ENCODE peak calls at places on chromosomes 13 and 19, in seven cellular contexts. Y, E, C, L, M, B and Z are unnamed samples.

GRCh38 chr19:35292986-35293732 is 1.2 kb downstream of the MAG start:
- DNase-seq in Y (no peak), L (no peak), B (no peak), M (no peak), E (no peak), C (no peak), Z (no peak)

GRCh38 chr19:14433454-14434156 is 499 bp downstream of the PKN1 start:
- DNase-seq in C (no peak), Y (peak; percentile 55), E (peak; percentile 71), B (no peak), M (no peak), L (no peak), Z (peak; percentile 59)

GRCh38 chr13:44906230-44906629 is 83.0 kb downstream of the NUFIP1 start:
- DNase-seq in Y (no peak), C (no peak), E (no peak), M (no peak), L (no peak), B (no peak), Z (no peak)

GRCh38 chr19:48928164-48929005 is 5.1 kb upstream of the DHDH start:
- DNase-seq in C (no peak), Y (no peak), L (peak; percentile 58), M (no peak), E (no peak), B (peak; percentile 39), Z (no peak)

GRCh38 chr19:35136231-35136630 is 1.4 kb upstream of the LGI4 start:
- DNase-seq in L (no peak), M (no peak), C (no peak), E (no peak), Y (no peak), B (no peak), Z (no peak)

GRCh38 chr13:43894438-43894837 is 14.7 kb downstream of the LACC1 start:
- DNase-seq in M (no peak), E (no peak), L (no peak), C (no peak), Y (peak; percentile 37), B (no peak), Z (peak; percentile 18)

GRCh38 chr19:49355890-49356289 is 6.3 kb downstream of the TEAD2 start:
- DNase-seq in Y (no peak), E (no peak), B (no peak), C (peak; percentile 48), M (no peak), L (no peak), Z (no peak)

GRCh38 chr13:76822691-76823267 is 63.4 kb downstream of the KCTD12 start:
- DNase-seq in L (peak; percentile 34), B (peak; percentile 56), E (no peak), Y (no peak), C (peak; percentile 71), M (no peak), Z (peak; percentile 8)

GRCh38 chr19:50780753-50781480 is 9.3 kb upstream of the ACP4 start:
- DNase-seq in Y (no peak), M (no peak), E (no peak), L (no peak), B (no peak), C (no peak), Z (no peak)

GRCh38 chr13:46552302-46552680 is 679 bp upstream of the LRCH1 start:
- DNase-seq in Y (no peak), E (no peak), M (no peak), B (no peak), C (no peak), L (no peak), Z (no peak)

GRCh38 chr19:17406039-17406886 is 833 bp upstream of the BST2 start:
- DNase-seq in B (peak; percentile 58), E (no peak), Y (no peak), C (peak; percentile 36), M (no peak), L (no peak), Z (no peak)
- H3K4me3 ChIP-seq in B (peak overlapping the region; percentile 69), E (no peak overlapping the region), Y (no peak overlapping the region), C (no peak overlapping the region), M (peak overlapping the region; percentile 42), L (no peak overlapping the region), Z (peak overlapping the region; percentile 90)

GRCh38 chr19:2952953-2953481 is 8.2 kb upstream of the ZNF77 start:
- DNase-seq in C (peak; percentile 26), B (no peak), E (no peak), L (no peak), Y (no peak), M (no peak), Z (peak; percentile 31)
- TF ChIP-seq CTCF in C (peak; percentile 34), B (no peak), E (no peak), L (no peak), Y (no peak), M (no peak), Z (peak; percentile 30)

GRCh38 chr19:41430907-41431306 is 3.7 kb upstream of the B3GNT8 start:
- DNase-seq in B (no peak), E (no peak), L (no peak), Y (no peak), M (no peak), C (peak; percentile 30), Z (no peak)

GRCh38 chr19:41426952-41427646 is at the start of gene B3GNT8:
- DNase-seq in Y (peak; percentile 92), C (peak; percentile 69), B (peak; percentile 75), E (peak; percentile 82), L (peak; percentile 34), M (peak; percentile 92), Z (no peak)

GRCh38 chr19:41426116-41426841 is 895 bp downstream of the B3GNT8 start:
- DNase-seq in M (peak; percentile 80), B (no peak), L (no peak), Y (no peak), C (no peak), E (peak; percentile 67), Z (no peak)

GRCh38 chr19:41427647-41428480 is 690 bp upstream of the B3GNT8 start:
- DNase-seq in B (peak; percentile 22), Y (peak; percentile 63), C (peak; percentile 15), E (peak; percentile 65), M (no peak), L (no peak), Z (no peak)

DNA sequence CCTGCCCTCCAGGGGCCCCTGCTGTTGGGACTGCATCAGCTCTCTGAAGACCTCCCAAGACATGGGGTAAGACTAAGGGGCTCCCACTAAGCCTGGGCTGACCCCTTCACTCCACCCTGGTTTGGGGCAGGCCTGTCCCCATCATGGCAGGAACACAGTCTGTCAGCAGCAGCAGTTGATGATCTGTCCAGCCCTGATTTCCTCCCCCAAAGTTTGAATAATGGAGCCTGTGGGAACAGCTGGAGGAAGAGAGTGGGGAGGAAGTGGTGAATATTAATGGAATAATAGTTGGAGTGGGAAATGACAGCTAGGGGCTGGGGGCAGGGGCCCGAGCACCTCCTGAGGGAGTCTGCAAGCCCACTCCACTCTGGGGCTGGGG is 1.3 kb upstream of the B3GNT8 start:
- DNase-seq in L (no peak), C (no peak), B (no peak), M (no peak), Y (no peak), E (no peak), Z (no peak)
- H3K4me3 ChIP-seq in L (no peak overlapping the region), C (peak overlapping the region; percentile 65), B (peak overlapping the region; percentile 61), M (peak overlapping the region; percentile 57), Y (peak overlapping the region; percentile 68), E (no peak overlapping the region), Z (no peak overlapping the region)

DNA sequence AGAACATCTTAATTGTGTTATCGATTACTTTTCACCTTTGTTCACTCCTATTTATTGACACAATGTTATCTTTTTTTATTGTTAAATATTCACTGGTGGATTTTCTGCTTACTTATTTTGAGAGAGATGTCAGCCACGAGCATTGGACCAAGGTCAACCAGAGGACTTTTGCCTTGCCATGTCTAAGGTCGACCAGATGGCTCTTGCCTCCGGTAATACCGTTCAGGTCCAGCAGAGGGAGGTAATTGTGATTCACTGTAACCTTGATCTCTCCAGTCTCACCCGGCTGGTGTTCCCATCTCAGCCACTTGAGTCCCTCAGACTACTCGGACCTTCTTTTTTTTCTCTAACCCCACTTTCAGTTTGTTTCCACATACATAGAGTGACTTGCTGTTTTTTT is 1438.1 kb downstream of the UQCRFS1 start:
- DNase-seq in C (no peak), B (no peak), E (no peak), M (no peak), L (no peak), Y (peak; percentile 63), Z (peak; percentile 67)
- TF ChIP-seq CTCF in C (peak; percentile 11), B (peak; percentile 36), E (no peak), M (no peak), L (peak; percentile 11), Y (peak; percentile 49), Z (peak; percentile 76)

GRCh38 chr19:46856062-46857022 is 4.5 kb upstream of the ARHGAP35 start:
- DNase-seq in B (peak; percentile 96), E (peak; percentile 92), M (peak; percentile 99), Y (peak; percentile 99), L (peak; percentile 94), C (peak; percentile 96), Z (peak; percentile 93)
- H3K4me3 ChIP-seq in B (peak overlapping the region; percentile 60), E (no peak overlapping the region), M (peak overlapping the region; percentile 49), Y (peak overlapping the region; percentile 52), L (peak overlapping the region; percentile 28), C (peak overlapping the region; percentile 54), Z (peak overlapping the region; percentile 28)

GRCh38 chr13:63124863-63125262 is 1709.2 kb upstream of the PCDH20 start:
- DNase-seq in E (no peak), Y (peak; percentile 34), M (no peak), B (peak; percentile 3), L (peak; percentile 60), C (peak; percentile 21), Z (peak; percentile 14)
- TF ChIP-seq CTCF in E (no peak), Y (peak; percentile 75), M (no peak), B (no peak), L (peak; percentile 54), C (peak; percentile 55), Z (peak; percentile 80)